ENCODE peak calls at places on chromosomes 7 and 10, in eight cellular contexts. A is A549; Q is GM12865; Y is effector memory CD4-positive, alpha-beta T cell; L is thoracic aorta; T is PC-3; P is kidney epithelial cell; B is H7. V is an unnamed sample.
A peak's percentile ranks its signal among the peaks of the same experiment; 100 is the strongest.

GRCh38 chr10:26485150-26485941 is 47.2 kb downstream of the APBB1IP start:
- DNase-seq in A (peak; percentile 27), Q (no peak), Y (no peak), L (no peak), T (no peak), P (peak; percentile 49), B (no peak), V (no peak)

GRCh38 chr7:44145419-44145968 is 4.4 kb upstream of the MYL7 start:
- DNase-seq in A (no peak), Q (no peak), Y (peak; percentile 45), L (no peak), T (no peak), P (no peak), B (peak; percentile 81), V (no peak)

GRCh38 chr10:72292223-72292691 is 18.5 kb downstream of the DDIT4 start:
- DNase-seq in A (peak; percentile 76), Q (peak; percentile 67), Y (peak; percentile 16), L (no peak), T (peak; percentile 93), P (no peak), B (peak; percentile 12), V (no peak)

GRCh38 chr7:143519411-143520131 is 41.9 kb downstream of the TAS2R41 start:
- DNase-seq in A (peak; percentile 37), Q (no peak), Y (no peak), L (no peak), T (peak; percentile 12), P (peak; percentile 14), B (no peak), V (no peak)

GRCh38 chr7:137007001-137007725 is 138.7 kb downstream of the CHRM2 start:
- DNase-seq in A (no peak), Q (no peak), Y (no peak), L (no peak), T (peak; percentile 33), P (no peak), B (no peak), V (no peak)

GRCh38 chr10:129621694-129622093 is 154.7 kb downstream of the MGMT start:
- DNase-seq in A (no peak), Q (no peak), Y (no peak), L (no peak), T (peak; percentile 19), P (no peak), B (no peak), V (no peak)

GRCh38 chr7:153523320-153524015 is 528.7 kb upstream of the DPP6 start:
- DNase-seq in A (no peak), Q (no peak), Y (no peak), L (no peak), T (no peak), P (no peak), B (no peak), V (no peak)

GRCh38 chr10:59273453-59273852 is 88.9 kb downstream of the FAM13C start:
- DNase-seq in A (no peak), Q (no peak), Y (no peak), L (no peak), T (no peak), P (no peak), B (no peak), V (no peak)

GRCh38 chr10:6124666-6125065 is 35.8 kb downstream of the RBM17 start:
- DNase-seq in A (peak; percentile 51), Q (no peak), Y (no peak), L (no peak), T (no peak), P (no peak), B (no peak), V (no peak)

GRCh38 chr10:109253306-109253705 is 670.0 kb downstream of the XPNPEP1 start:
- DNase-seq in A (no peak), Q (no peak), Y (no peak), L (no peak), T (no peak), P (no peak), B (no peak), V (no peak)

GRCh38 chr7:31688347-31688746 is 1.3 kb downstream of the PPP1R17 start:
- DNase-seq in A (no peak), Q (peak; percentile 58), Y (no peak), L (no peak), T (no peak), P (no peak), B (no peak), V (no peak)

GRCh38 chr10:69800109-69800508 is 1.6 kb upstream of the COL13A1 start:
- DNase-seq in A (peak; percentile 71), Q (peak; percentile 24), Y (no peak), L (no peak), T (peak; percentile 93), P (no peak), B (peak; percentile 79), V (no peak)

GRCh38 chr7:39623312-39624201 is at the start of gene RALA:
- DNase-seq in A (peak; percentile 93), Q (peak; percentile 95), Y (peak; percentile 75), L (peak; percentile 58), T (peak; percentile 87), P (peak; percentile 78), B (peak; percentile 95), V (peak; percentile 69)

GRCh38 chr7:158256091-158256816 is 331.4 kb downstream of the PTPRN2 start:
- DNase-seq in A (no peak), Q (no peak), Y (no peak), L (no peak), T (no peak), P (no peak), B (no peak), V (no peak)

GRCh38 chr10:24790599-24790998 is 66.9 kb upstream of the ARHGAP21 start:
- DNase-seq in A (no peak), Q (no peak), Y (no peak), L (no peak), T (no peak), P (no peak), B (no peak), V (no peak)

GRCh38 chr7:149348758-149349369 is 86.9 kb downstream of the ZNF783 start:
- DNase-seq in A (no peak), Q (no peak), Y (no peak), L (no peak), T (no peak), P (no peak), B (no peak), V (no peak)
- H3K4me3 ChIP-seq in A (no peak overlapping the region), Q (no peak overlapping the region), Y (no peak overlapping the region), L (no peak overlapping the region), T (no peak overlapping the region), P (no peak overlapping the region), B (no peak overlapping the region), V (no peak overlapping the region)

GRCh38 chr10:110495731-110496552 is 1.8 kb upstream of the DUSP5 start:
- DNase-seq in A (peak; percentile 85), Q (peak; percentile 50), Y (peak; percentile 16), L (no peak), T (peak; percentile 72), P (peak; percentile 76), B (peak; percentile 72), V (no peak)
- H3K4me3 ChIP-seq in A (peak overlapping the region; percentile 86), Q (peak overlapping the region; percentile 77), Y (peak overlapping the region; percentile 89), L (peak overlapping the region; percentile 85), T (peak overlapping the region; percentile 81), P (peak overlapping the region; percentile 64), B (peak overlapping the region; percentile 82), V (no peak overlapping the region)

GRCh38 chr7:51471199-51472016 is 154.8 kb upstream of the COBL start:
- DNase-seq in A (no peak), Q (no peak), Y (no peak), L (no peak), T (no peak), P (no peak), B (peak; percentile 67), V (no peak)

GRCh38 chr7:51467384-51468017 is 150.9 kb upstream of the COBL start:
- DNase-seq in A (no peak), Q (no peak), Y (no peak), L (no peak), T (no peak), P (no peak), B (no peak), V (no peak)

GRCh38 chr7:51477323-51477722 is 160.7 kb upstream of the COBL start:
- DNase-seq in A (no peak), Q (no peak), Y (no peak), L (no peak), T (no peak), P (no peak), B (no peak), V (no peak)

GRCh38 chr7:51472873-51473272 is 156.3 kb upstream of the COBL start:
- DNase-seq in A (no peak), Q (no peak), Y (no peak), L (no peak), T (no peak), P (no peak), B (no peak), V (no peak)

DNA sequence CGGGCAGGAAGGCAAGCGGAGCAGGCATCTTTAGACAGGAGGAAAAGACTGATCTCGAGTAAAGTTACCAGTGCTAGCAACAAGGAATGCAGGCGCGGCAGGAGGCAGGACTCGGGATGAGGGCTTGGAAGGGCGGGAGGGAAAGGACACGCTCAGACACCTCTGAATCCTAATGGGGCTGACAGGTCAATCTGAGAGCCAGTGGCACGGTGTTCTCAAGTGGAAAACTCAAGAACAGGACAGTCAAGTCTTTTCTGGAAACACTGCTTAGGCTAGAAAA is 155.3 kb upstream of the COBL start:
- DNase-seq in A (no peak), Q (no peak), Y (no peak), L (no peak), T (no peak), P (no peak), B (peak; percentile 69), V (no peak)
- H3K4me3 ChIP-seq in A (no peak overlapping the region), Q (no peak overlapping the region), Y (no peak overlapping the region), L (no peak overlapping the region), T (no peak overlapping the region), P (no peak overlapping the region), B (no peak overlapping the region), V (no peak overlapping the region)

GRCh38 chr7:51317582-51317910 is 937 bp upstream of the COBL start:
- DNase-seq in A (no peak), Q (no peak), Y (no peak), L (no peak), T (no peak), P (no peak), B (peak; percentile 76), V (no peak)

GRCh38 chr7:51316262-51316665 is 345 bp downstream of the COBL start:
- DNase-seq in A (peak; percentile 35), Q (no peak), Y (no peak), L (no peak), T (peak; percentile 48), P (no peak), B (peak; percentile 83), V (no peak)

GRCh38 chr7:51318886-51319579 is 2.4 kb upstream of the COBL start:
- DNase-seq in A (no peak), Q (no peak), Y (no peak), L (no peak), T (no peak), P (no peak), B (peak; percentile 34), V (no peak)

GRCh38 chr7:51316666-51317581 is at the start of gene COBL:
- DNase-seq in A (no peak), Q (no peak), Y (no peak), L (no peak), T (peak; percentile 29), P (no peak), B (peak; percentile 92), V (no peak)

GRCh38 chr7:51318001-51318400 is 1.4 kb upstream of the COBL start:
- DNase-seq in A (no peak), Q (no peak), Y (no peak), L (no peak), T (no peak), P (no peak), B (no peak), V (no peak)
- H3K4me3 ChIP-seq in A (no peak overlapping the region), Q (no peak overlapping the region), Y (no peak overlapping the region), L (no peak overlapping the region), T (no peak overlapping the region), P (no peak overlapping the region), B (peak overlapping the region; percentile 67), V (no peak overlapping the region)